ENCODE peak calls at places on chromosomes 5 and 9, in five cellular contexts. U, I, W, D and B are unnamed samples.
A peak's percentile ranks its signal among the peaks of the same experiment; 100 is the strongest.

GRCh38 chr9:36844961-36845360 is 189.1 kb downstream of the PAX5 start:
- DNase-seq in U (no peak), I (no peak), W (no peak), D (no peak), B (no peak)

GRCh38 chr5:124349931-124350330 is 396.5 kb downstream of the ZNF608 start:
- DNase-seq in U (no peak), I (no peak), W (no peak), D (no peak), B (no peak)

GRCh38 chr9:107975426-107976010 is 485.9 kb upstream of the KLF4 start:
- DNase-seq in U (no peak), I (no peak), W (peak; percentile 81), D (no peak), B (no peak)

GRCh38 chr5:164059471-164059870 is 554.1 kb downstream of the MAT2B start:
- DNase-seq in U (no peak), I (no peak), W (no peak), D (no peak), B (no peak)

GRCh38 chr5:168234133-168234532 is 57.3 kb upstream of the WWC1 start:
- DNase-seq in U (no peak), I (no peak), W (no peak), D (no peak), B (no peak)

GRCh38 chr5:16902846-16903245 is 33.2 kb downstream of the MYO10 start:
- DNase-seq in U (no peak), I (peak; percentile 77), W (no peak), D (no peak), B (no peak)

GRCh38 chr5:89967806-89968444 is 441.6 kb downstream of the CETN3 start:
- DNase-seq in U (no peak), I (no peak), W (no peak), D (no peak), B (no peak)

GRCh38 chr9:124758061-124758460 is 13.1 kb downstream of the NR6A1 start:
- DNase-seq in U (no peak), I (no peak), W (no peak), D (no peak), B (no peak)

GRCh38 chr9:79824265-79824664 is 252.5 kb downstream of the TLE4 start:
- DNase-seq in U (no peak), I (no peak), W (peak; percentile 18), D (no peak), B (no peak)

GRCh38 chr5:18312016-18312415 is 677.8 kb downstream of the TAF11L14 start:
- DNase-seq in U (no peak), I (no peak), W (no peak), D (no peak), B (no peak)

GRCh38 chr9:98518556-98518955 is 190.2 kb downstream of the GABBR2 start:
- DNase-seq in U (no peak), I (no peak), W (no peak), D (no peak), B (peak; percentile 68)

GRCh38 chr9:113221800-113222481 is 597 bp downstream of the SLC31A1 start:
- DNase-seq in U (no peak), I (no peak), W (no peak), D (no peak), B (no peak)

GRCh38 chr9:99184427-99185327 is 37.1 kb downstream of the ALG2 start:
- DNase-seq in U (peak; percentile 91), I (peak; percentile 92), W (peak; percentile 87), D (peak; percentile 80), B (peak; percentile 96)

GRCh38 chr5:40401281-40401680 is 278.4 kb upstream of the PTGER4 start:
- DNase-seq in U (no peak), I (no peak), W (no peak), D (no peak), B (no peak)

GRCh38 chr5:142512680-142513042 is 173.2 kb downstream of the FGF1 start:
- DNase-seq in U (no peak), I (no peak), W (no peak), D (no peak), B (no peak)

GRCh38 chr5:95471447-95471846 is 80.3 kb downstream of the FAM81B start:
- DNase-seq in U (no peak), I (no peak), W (no peak), D (no peak), B (no peak)

GRCh38 chr9:136237486-136238341 is 7.9 kb downstream of the QSOX2 start:
- DNase-seq in U (no peak), I (no peak), W (no peak), D (no peak), B (no peak)
- H3K4me1 ChIP-seq in U (peaks cover 21% of the 10 kb centered on the region), I (peaks cover 3% of the 10 kb centered on the region), W (peaks cover 11% of the 10 kb centered on the region), D (peaks cover 40% of the 10 kb centered on the region), B (peaks cover 33% of the 10 kb centered on the region)

DNA sequence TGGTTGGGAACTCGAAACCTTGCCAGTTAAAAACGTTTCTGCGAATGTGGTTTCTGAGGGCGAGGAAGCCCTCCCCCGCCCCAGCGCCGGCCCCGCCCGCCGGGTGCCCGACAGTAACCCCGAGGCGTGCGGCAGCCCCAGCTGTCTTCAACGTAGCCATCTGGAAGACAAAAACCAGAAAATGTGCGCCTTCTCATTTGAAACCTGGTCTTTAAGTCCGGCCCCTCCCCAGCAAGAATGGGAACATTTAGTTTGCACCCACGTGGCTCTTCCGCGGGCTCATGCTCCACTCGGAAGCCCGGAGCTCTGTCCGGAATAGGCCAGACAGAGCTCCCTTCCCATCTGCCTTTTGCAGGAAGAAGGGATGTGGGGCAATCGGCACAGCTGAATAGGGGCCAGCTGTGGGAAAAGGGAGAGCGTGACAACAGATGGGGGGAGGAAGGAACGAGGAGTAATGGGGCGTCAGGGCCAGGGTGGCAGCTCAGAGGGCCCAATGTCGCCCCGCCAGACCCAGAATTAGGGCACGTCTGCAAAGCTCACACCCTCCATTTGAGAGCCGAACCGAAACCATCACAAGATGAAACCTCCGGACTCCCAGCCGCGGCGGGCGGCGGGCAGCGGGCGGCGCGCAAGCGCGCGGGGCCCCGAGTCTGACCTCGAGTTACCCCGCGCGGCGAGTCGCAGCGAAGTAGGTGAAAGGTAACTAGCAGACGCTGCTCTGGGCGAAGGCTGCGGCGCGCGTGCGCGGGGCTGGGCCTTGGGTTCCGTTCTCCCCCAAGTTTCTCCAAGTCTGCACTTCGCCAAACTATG is 63.4 kb upstream of the ABCA1 start:
- DNase-seq in U (peak; percentile 95), I (peak; percentile 94), W (peak; percentile 95), D (peak; percentile 42), B (peak; percentile 97)
- TF ChIP-seq POLR2AphosphoS5 in U (peak; percentile 40), I (peak; percentile 66), W (peak; percentile 58), D (no peak), B (peak; percentile 89)

DNA sequence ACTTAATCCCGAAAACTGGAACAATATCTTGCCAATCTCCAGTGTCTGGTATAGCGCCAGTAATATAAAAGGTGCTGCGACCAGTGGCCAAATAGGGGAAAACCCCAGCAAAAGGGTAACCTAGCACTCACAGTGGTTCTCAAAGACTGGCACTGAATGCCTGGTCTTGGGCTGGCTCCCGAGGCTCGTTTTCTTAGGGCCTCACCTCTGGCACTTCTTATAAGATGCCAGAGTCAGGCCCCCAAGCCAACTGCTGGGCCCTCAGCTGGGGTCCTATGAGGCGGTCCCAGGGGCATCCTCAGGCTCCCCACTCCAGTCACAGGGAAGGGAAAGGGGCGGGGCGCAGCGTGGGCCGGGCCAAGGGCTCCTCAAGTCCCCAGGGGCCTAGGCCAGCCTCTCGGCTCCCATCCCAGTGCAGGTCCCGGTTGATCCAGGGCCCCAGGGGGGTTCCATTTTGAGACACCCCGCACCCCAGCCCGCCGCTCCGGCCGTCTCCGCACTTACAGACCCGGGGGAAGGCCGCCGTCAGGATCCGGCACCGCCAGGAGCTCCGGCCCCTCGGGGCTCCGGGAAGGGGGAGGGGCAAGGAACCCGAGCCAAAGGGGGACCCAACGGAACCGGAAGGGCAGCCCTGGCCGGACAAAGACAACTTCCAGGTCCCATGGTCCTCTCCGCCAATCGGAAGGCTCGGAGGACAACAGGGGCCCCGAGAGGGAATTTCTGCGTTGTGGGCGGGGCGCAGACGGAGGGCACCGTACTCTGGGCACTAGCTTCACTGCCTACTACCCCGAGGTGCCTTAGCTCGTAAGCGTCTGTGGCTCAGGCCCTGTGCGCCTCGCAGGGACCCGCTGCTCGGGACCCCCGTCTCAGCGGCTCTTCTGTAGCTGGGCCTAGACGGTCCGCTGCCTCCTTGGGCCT is at the start of gene ZBTB26:
- DNase-seq in U (peak; percentile 97), I (peak; percentile 94), W (peak; percentile 96), D (peak; percentile 74), B (peak; percentile 98)
- TF ChIP-seq EP300 in U (no peak), I (no peak), W (no peak), D (no peak), B (no peak)

GRCh38 chr5:42461033-42461432 is 37.8 kb downstream of the GHR start:
- DNase-seq in U (no peak), I (no peak), W (no peak), D (no peak), B (no peak)

GRCh38 chr5:42467572-42467971 is 44.3 kb downstream of the GHR start:
- DNase-seq in U (no peak), I (no peak), W (no peak), D (no peak), B (no peak)

GRCh38 chr5:42461507-42461906 is 38.3 kb downstream of the GHR start:
- DNase-seq in U (no peak), I (no peak), W (no peak), D (no peak), B (no peak)

GRCh38 chr5:42467981-42468524 is 44.8 kb downstream of the GHR start:
- DNase-seq in U (no peak), I (no peak), W (no peak), D (no peak), B (no peak)

GRCh38 chr5:42462089-42462488 is 38.9 kb downstream of the GHR start:
- DNase-seq in U (no peak), I (no peak), W (no peak), D (no peak), B (no peak)
- H3K4me1 ChIP-seq in U (no peaks in the 10 kb centered on the region), I (no peaks in the 10 kb centered on the region), W (no peaks in the 10 kb centered on the region), D (no peaks in the 10 kb centered on the region), B (peaks cover 8% of the 10 kb centered on the region)

GRCh38 chr5:170757182-170757601 is 26.3 kb upstream of the GABRP start:
- DNase-seq in U (no peak), I (peak; percentile 66), W (no peak), D (peak; percentile 25), B (no peak)
- TF ChIP-seq POLR2AphosphoS5 in U (no peak), I (peak; percentile 15), W (no peak), D (no peak), B (no peak)

GRCh38 chr5:122040903-122041302 is 37.2 kb downstream of the LOX start:
- DNase-seq in U (no peak), I (no peak), W (no peak), D (no peak), B (no peak)
- TF ChIP-seq EP300 in U (no peak), I (no peak), W (no peak), D (no peak), B (no peak)